ENCODE peak calls at places on chromosome 18, in seven cellular contexts. One of them, this sample, is unnamed.

GRCh38 chr18:54390838-54391237 is 33.1 kb downstream of the C18orf54 start:
- DNase-seq in fibroblast of lung: no peak
- DNase-seq in neural progenitor cell: no peak
- DNase-seq in colonic mucosa: no peak
- DNase-seq in RWPE1: no peak
- DNase-seq in psoas muscle: no peak
- DNase-seq in tibial artery: no peak
- DNase-seq in this sample: no peak

GRCh38 chr18:57931038-57931437 is 113.0 kb upstream of the NEDD4L start:
- DNase-seq in fibroblast of lung: no peak
- DNase-seq in neural progenitor cell: no peak
- DNase-seq in colonic mucosa: no peak
- DNase-seq in RWPE1: no peak
- DNase-seq in psoas muscle: no peak
- DNase-seq in tibial artery: no peak
- DNase-seq in this sample: no peak

GRCh38 chr18:79584491-79585394 is 94.9 kb upstream of the CTDP1 start:
- DNase-seq in fibroblast of lung: no peak
- DNase-seq in neural progenitor cell: no peak
- DNase-seq in colonic mucosa: no peak
- DNase-seq in RWPE1: no peak
- DNase-seq in psoas muscle: peak
- DNase-seq in tibial artery: peak
- DNase-seq in this sample: peak

GRCh38 chr18:26943906-26944305 is 78.4 kb upstream of the AQP4 start:
- DNase-seq in fibroblast of lung: no peak
- DNase-seq in neural progenitor cell: no peak
- DNase-seq in colonic mucosa: no peak
- DNase-seq in RWPE1: no peak
- DNase-seq in psoas muscle: no peak
- DNase-seq in tibial artery: no peak
- DNase-seq in this sample: no peak

GRCh38 chr18:35582899-35583558 is 1.5 kb downstream of the GALNT1 start:
- DNase-seq in fibroblast of lung: peak
- DNase-seq in neural progenitor cell: peak
- DNase-seq in colonic mucosa: no peak
- DNase-seq in RWPE1: no peak
- DNase-seq in psoas muscle: no peak
- DNase-seq in tibial artery: no peak
- DNase-seq in this sample: no peak

GRCh38 chr18:79639072-79639829 is 40.4 kb upstream of the CTDP1 start:
- DNase-seq in fibroblast of lung: no peak
- DNase-seq in neural progenitor cell: no peak
- DNase-seq in colonic mucosa: no peak
- DNase-seq in RWPE1: no peak
- DNase-seq in psoas muscle: no peak
- DNase-seq in tibial artery: no peak
- DNase-seq in this sample: no peak

GRCh38 chr18:79506191-79507075 is 110.7 kb downstream of the NFATC1 start:
- DNase-seq in fibroblast of lung: no peak
- DNase-seq in neural progenitor cell: peak
- DNase-seq in colonic mucosa: no peak
- DNase-seq in RWPE1: no peak
- DNase-seq in psoas muscle: peak
- DNase-seq in tibial artery: peak
- DNase-seq in this sample: peak

GRCh38 chr18:63427566-63427965 is 5.3 kb upstream of the VPS4B start:
- DNase-seq in fibroblast of lung: no peak
- DNase-seq in neural progenitor cell: no peak
- DNase-seq in colonic mucosa: peak
- DNase-seq in RWPE1: peak
- DNase-seq in psoas muscle: no peak
- DNase-seq in tibial artery: no peak
- DNase-seq in this sample: no peak

GRCh38 chr18:58789856-58790255 is 74.8 kb upstream of the ZNF532 start:
- DNase-seq in fibroblast of lung: no peak
- DNase-seq in neural progenitor cell: no peak
- DNase-seq in colonic mucosa: no peak
- DNase-seq in RWPE1: no peak
- DNase-seq in psoas muscle: no peak
- DNase-seq in tibial artery: no peak
- DNase-seq in this sample: no peak

GRCh38 chr18:58117685-58118403 is 73.8 kb downstream of the NEDD4L start:
- DNase-seq in fibroblast of lung: peak
- DNase-seq in neural progenitor cell: no peak
- DNase-seq in colonic mucosa: peak
- DNase-seq in RWPE1: peak
- DNase-seq in psoas muscle: no peak
- DNase-seq in tibial artery: no peak
- DNase-seq in this sample: no peak

DNA sequence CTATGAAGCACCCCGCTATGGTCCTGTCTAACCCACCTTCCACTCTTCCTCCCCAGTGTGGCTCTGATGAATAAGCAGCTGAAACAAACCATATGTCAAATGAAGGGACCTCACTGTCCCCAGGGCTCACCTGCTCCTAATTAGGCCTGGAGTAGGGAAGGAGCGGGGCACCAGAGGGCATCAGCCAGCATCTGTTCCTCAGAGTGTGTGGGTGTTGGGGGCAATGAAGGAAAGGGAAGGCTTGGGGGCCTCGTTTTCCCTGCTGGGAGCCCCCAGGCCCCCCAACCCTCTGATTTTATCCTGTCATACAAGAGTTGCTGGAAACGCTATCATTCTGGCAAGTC is 274.7 kb downstream of the HAUS1 start:
- DNase-seq in fibroblast of lung: no peak
- DNase-seq in neural progenitor cell: no peak
- DNase-seq in colonic mucosa: no peak
- DNase-seq in RWPE1: no peak
- DNase-seq in psoas muscle: no peak
- DNase-seq in tibial artery: no peak
- DNase-seq in this sample: no peak
- TF ChIP-seq CTCF in fibroblast of lung: no peak
- TF ChIP-seq CTCF in neural progenitor cell: no peak
- TF ChIP-seq CTCF in colonic mucosa: no peak
- TF ChIP-seq CTCF in RWPE1: no peak
- TF ChIP-seq CTCF in psoas muscle: no peak
- TF ChIP-seq CTCF in tibial artery: no peak
- TF ChIP-seq CTCF in this sample: no peak

GRCh38 chr18:45850021-45850420 is 24.5 kb downstream of the SIGLEC15 start:
- DNase-seq in fibroblast of lung: no peak
- DNase-seq in neural progenitor cell: peak
- DNase-seq in colonic mucosa: no peak
- DNase-seq in RWPE1: no peak
- DNase-seq in psoas muscle: no peak
- DNase-seq in tibial artery: no peak
- DNase-seq in this sample: no peak
- TF ChIP-seq CTCF in fibroblast of lung: peak
- TF ChIP-seq CTCF in neural progenitor cell: peak
- TF ChIP-seq CTCF in colonic mucosa: no peak
- TF ChIP-seq CTCF in RWPE1: peak
- TF ChIP-seq CTCF in psoas muscle: no peak
- TF ChIP-seq CTCF in tibial artery: peak
- TF ChIP-seq CTCF in this sample: peak

GRCh38 chr18:9663377-9663776 is 44.7 kb upstream of the RAB31 start:
- DNase-seq in fibroblast of lung: no peak
- DNase-seq in neural progenitor cell: no peak
- DNase-seq in colonic mucosa: no peak
- DNase-seq in RWPE1: no peak
- DNase-seq in psoas muscle: no peak
- DNase-seq in tibial artery: no peak
- DNase-seq in this sample: peak
- TF ChIP-seq CTCF in fibroblast of lung: no peak
- TF ChIP-seq CTCF in neural progenitor cell: no peak
- TF ChIP-seq CTCF in colonic mucosa: no peak
- TF ChIP-seq CTCF in RWPE1: no peak
- TF ChIP-seq CTCF in psoas muscle: no peak
- TF ChIP-seq CTCF in tibial artery: no peak
- TF ChIP-seq CTCF in this sample: no peak

DNA sequence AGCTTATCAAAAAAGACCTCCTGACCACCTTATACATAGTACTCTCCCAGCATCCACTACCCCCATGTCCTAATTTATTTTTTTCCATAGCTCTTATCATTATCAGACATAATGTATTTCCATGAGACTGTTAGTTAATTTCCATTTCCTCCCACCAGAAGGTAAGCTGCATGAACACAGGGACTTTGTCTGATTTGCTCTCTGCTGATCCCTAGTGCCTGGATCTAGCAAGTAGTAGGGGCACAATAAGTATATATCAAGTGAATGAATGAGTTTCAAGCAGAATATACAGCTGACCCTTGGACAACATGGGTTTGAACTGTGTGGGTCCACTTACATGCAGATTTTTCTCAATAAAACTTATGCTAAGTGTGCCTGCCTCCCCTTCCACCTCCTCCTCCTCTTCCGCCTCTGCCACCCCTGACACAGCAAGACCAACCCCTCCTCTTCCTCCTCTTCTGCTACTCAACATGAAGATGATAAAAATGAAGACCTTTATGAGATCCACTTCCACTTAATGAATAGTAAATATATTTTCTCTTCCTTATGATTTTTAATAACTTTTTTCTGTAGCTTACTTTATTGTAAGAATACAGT is 53.8 kb downstream of the CTAGE1 start:
- DNase-seq in fibroblast of lung: peak
- DNase-seq in neural progenitor cell: no peak
- DNase-seq in colonic mucosa: no peak
- DNase-seq in RWPE1: no peak
- DNase-seq in psoas muscle: no peak
- DNase-seq in tibial artery: no peak
- DNase-seq in this sample: no peak
- TF ChIP-seq CTCF in fibroblast of lung: no peak
- TF ChIP-seq CTCF in neural progenitor cell: peak
- TF ChIP-seq CTCF in colonic mucosa: peak
- TF ChIP-seq CTCF in RWPE1: no peak
- TF ChIP-seq CTCF in psoas muscle: no peak
- TF ChIP-seq CTCF in tibial artery: peak
- TF ChIP-seq CTCF in this sample: peak

This sample was measured in osteocyte.